ENCODE peak calls at places on chromosomes 2 and 18, in ten cellular contexts. One of them, this sample, is unnamed.

GRCh38 chr2:234670804-234671203 is 173.9 kb upstream of the ARL4C start:
- DNase-seq in head of caudate nucleus: no peak
- DNase-seq in heart right ventricle: no peak
- DNase-seq in left kidney: no peak
- DNase-seq in GM04504: no peak
- DNase-seq in Ammon's horn: no peak
- DNase-seq in fibroblast of villous mesenchyme: no peak
- DNase-seq in stimulated activated CD4-positive, alpha-beta T cell treated with anti-CD3 and anti-CD28 coated beads, Interleukin-4, amount 100 ng/mL, for 4 hours: no peak
- DNase-seq in CD4-positive, CD25-positive, alpha-beta regulatory T cell: no peak
- DNase-seq in astrocyte of the spinal cord: no peak
- DNase-seq in this sample: no peak

GRCh38 chr2:187003038-187003543 is 154.1 kb upstream of the ZSWIM2 start:
- DNase-seq in fibroblast of villous mesenchyme: peak
- DNase-seq in head of caudate nucleus: no peak
- DNase-seq in astrocyte of the spinal cord: no peak
- DNase-seq in GM04504: no peak
- DNase-seq in heart right ventricle: no peak
- DNase-seq in Ammon's horn: no peak
- DNase-seq in CD4-positive, CD25-positive, alpha-beta regulatory T cell: no peak
- DNase-seq in left kidney: peak
- DNase-seq in stimulated activated CD4-positive, alpha-beta T cell treated with anti-CD3 and anti-CD28 coated beads, Interleukin-4, amount 100 ng/mL, for 4 hours: no peak
- DNase-seq in this sample: no peak

GRCh38 chr2:168748461-168748860 is 54.0 kb upstream of the NOSTRIN start:
- DNase-seq in fibroblast of villous mesenchyme: no peak
- DNase-seq in head of caudate nucleus: no peak
- DNase-seq in heart right ventricle: no peak
- DNase-seq in CD4-positive, CD25-positive, alpha-beta regulatory T cell: no peak
- DNase-seq in Ammon's horn: no peak
- DNase-seq in GM04504: no peak
- DNase-seq in astrocyte of the spinal cord: no peak
- DNase-seq in left kidney: no peak
- DNase-seq in stimulated activated CD4-positive, alpha-beta T cell treated with anti-CD3 and anti-CD28 coated beads, Interleukin-4, amount 100 ng/mL, for 4 hours: no peak
- DNase-seq in this sample: no peak

GRCh38 chr18:11502368-11502767 is 107.0 kb upstream of the SLC35G4 start:
- DNase-seq in stimulated activated CD4-positive, alpha-beta T cell treated with anti-CD3 and anti-CD28 coated beads, Interleukin-4, amount 100 ng/mL, for 4 hours: no peak
- DNase-seq in Ammon's horn: no peak
- DNase-seq in GM04504: no peak
- DNase-seq in CD4-positive, CD25-positive, alpha-beta regulatory T cell: no peak
- DNase-seq in astrocyte of the spinal cord: peak
- DNase-seq in fibroblast of villous mesenchyme: no peak
- DNase-seq in head of caudate nucleus: no peak
- DNase-seq in heart right ventricle: no peak
- DNase-seq in left kidney: no peak
- DNase-seq in this sample: no peak

GRCh38 chr2:132489150-132489549 is 72.5 kb downstream of the GPR39 start:
- DNase-seq in Ammon's horn: peak
- DNase-seq in heart right ventricle: peak
- DNase-seq in stimulated activated CD4-positive, alpha-beta T cell treated with anti-CD3 and anti-CD28 coated beads, Interleukin-4, amount 100 ng/mL, for 4 hours: no peak
- DNase-seq in CD4-positive, CD25-positive, alpha-beta regulatory T cell: no peak
- DNase-seq in head of caudate nucleus: peak
- DNase-seq in GM04504: no peak
- DNase-seq in left kidney: peak
- DNase-seq in fibroblast of villous mesenchyme: peak
- DNase-seq in astrocyte of the spinal cord: peak
- DNase-seq in this sample: peak

GRCh38 chr2:12816379-12817306 is 99.9 kb downstream of the TRIB2 start:
- DNase-seq in Ammon's horn: no peak
- DNase-seq in left kidney: no peak
- DNase-seq in astrocyte of the spinal cord: peak
- DNase-seq in stimulated activated CD4-positive, alpha-beta T cell treated with anti-CD3 and anti-CD28 coated beads, Interleukin-4, amount 100 ng/mL, for 4 hours: no peak
- DNase-seq in head of caudate nucleus: no peak
- DNase-seq in heart right ventricle: no peak
- DNase-seq in CD4-positive, CD25-positive, alpha-beta regulatory T cell: no peak
- DNase-seq in fibroblast of villous mesenchyme: peak
- DNase-seq in GM04504: no peak
- DNase-seq in this sample: no peak

GRCh38 chr2:45494275-45494977 is 116.6 kb downstream of the SRBD1 start:
- DNase-seq in Ammon's horn: peak
- DNase-seq in heart right ventricle: no peak
- DNase-seq in left kidney: peak
- DNase-seq in fibroblast of villous mesenchyme: peak
- DNase-seq in astrocyte of the spinal cord: peak
- DNase-seq in CD4-positive, CD25-positive, alpha-beta regulatory T cell: no peak
- DNase-seq in stimulated activated CD4-positive, alpha-beta T cell treated with anti-CD3 and anti-CD28 coated beads, Interleukin-4, amount 100 ng/mL, for 4 hours: no peak
- DNase-seq in head of caudate nucleus: no peak
- DNase-seq in GM04504: peak
- DNase-seq in this sample: no peak

GRCh38 chr18:10259934-10260333 is 194.5 kb upstream of the APCDD1 start:
- DNase-seq in head of caudate nucleus: no peak
- DNase-seq in left kidney: no peak
- DNase-seq in heart right ventricle: no peak
- DNase-seq in CD4-positive, CD25-positive, alpha-beta regulatory T cell: no peak
- DNase-seq in GM04504: no peak
- DNase-seq in Ammon's horn: no peak
- DNase-seq in fibroblast of villous mesenchyme: no peak
- DNase-seq in stimulated activated CD4-positive, alpha-beta T cell treated with anti-CD3 and anti-CD28 coated beads, Interleukin-4, amount 100 ng/mL, for 4 hours: no peak
- DNase-seq in astrocyte of the spinal cord: peak
- DNase-seq in this sample: no peak

GRCh38 chr2:220046507-220046906 is 419.1 kb downstream of the SLC4A3 start:
- DNase-seq in astrocyte of the spinal cord: no peak
- DNase-seq in fibroblast of villous mesenchyme: peak
- DNase-seq in GM04504: no peak
- DNase-seq in heart right ventricle: no peak
- DNase-seq in CD4-positive, CD25-positive, alpha-beta regulatory T cell: no peak
- DNase-seq in Ammon's horn: no peak
- DNase-seq in left kidney: no peak
- DNase-seq in head of caudate nucleus: no peak
- DNase-seq in stimulated activated CD4-positive, alpha-beta T cell treated with anti-CD3 and anti-CD28 coated beads, Interleukin-4, amount 100 ng/mL, for 4 hours: no peak
- DNase-seq in this sample: no peak

GRCh38 chr2:113324684-113325160 is 46.0 kb upstream of the PAX8 start:
- DNase-seq in CD4-positive, CD25-positive, alpha-beta regulatory T cell: no peak
- DNase-seq in fibroblast of villous mesenchyme: peak
- DNase-seq in astrocyte of the spinal cord: peak
- DNase-seq in head of caudate nucleus: peak
- DNase-seq in heart right ventricle: peak
- DNase-seq in stimulated activated CD4-positive, alpha-beta T cell treated with anti-CD3 and anti-CD28 coated beads, Interleukin-4, amount 100 ng/mL, for 4 hours: peak
- DNase-seq in GM04504: no peak
- DNase-seq in Ammon's horn: peak
- DNase-seq in left kidney: peak
- DNase-seq in this sample: peak

GRCh38 chr2:185035906-185036305 is 437.6 kb downstream of the ZNF804A start:
- DNase-seq in stimulated activated CD4-positive, alpha-beta T cell treated with anti-CD3 and anti-CD28 coated beads, Interleukin-4, amount 100 ng/mL, for 4 hours: no peak
- DNase-seq in astrocyte of the spinal cord: no peak
- DNase-seq in Ammon's horn: no peak
- DNase-seq in CD4-positive, CD25-positive, alpha-beta regulatory T cell: no peak
- DNase-seq in fibroblast of villous mesenchyme: no peak
- DNase-seq in left kidney: no peak
- DNase-seq in heart right ventricle: no peak
- DNase-seq in head of caudate nucleus: no peak
- DNase-seq in GM04504: no peak
- DNase-seq in this sample: no peak

GRCh38 chr2:114192362-114192761 is 250.1 kb upstream of the DPP10 start:
- DNase-seq in left kidney: no peak
- DNase-seq in Ammon's horn: no peak
- DNase-seq in head of caudate nucleus: no peak
- DNase-seq in stimulated activated CD4-positive, alpha-beta T cell treated with anti-CD3 and anti-CD28 coated beads, Interleukin-4, amount 100 ng/mL, for 4 hours: no peak
- DNase-seq in fibroblast of villous mesenchyme: no peak
- DNase-seq in CD4-positive, CD25-positive, alpha-beta regulatory T cell: no peak
- DNase-seq in GM04504: no peak
- DNase-seq in heart right ventricle: no peak
- DNase-seq in astrocyte of the spinal cord: no peak
- DNase-seq in this sample: no peak

GRCh38 chr2:99488999-99489757 is 639 bp downstream of the REV1 start:
- DNase-seq in GM04504: no peak
- DNase-seq in left kidney: peak
- DNase-seq in CD4-positive, CD25-positive, alpha-beta regulatory T cell: peak
- DNase-seq in stimulated activated CD4-positive, alpha-beta T cell treated with anti-CD3 and anti-CD28 coated beads, Interleukin-4, amount 100 ng/mL, for 4 hours: peak
- DNase-seq in heart right ventricle: peak
- DNase-seq in fibroblast of villous mesenchyme: peak
- DNase-seq in head of caudate nucleus: peak
- DNase-seq in astrocyte of the spinal cord: peak
- DNase-seq in Ammon's horn: peak
- DNase-seq in this sample: peak

GRCh38 chr2:25453199-25453903 is 111.6 kb upstream of the DNMT3A start:
- DNase-seq in GM04504: no peak
- DNase-seq in astrocyte of the spinal cord: peak
- DNase-seq in CD4-positive, CD25-positive, alpha-beta regulatory T cell: no peak
- DNase-seq in stimulated activated CD4-positive, alpha-beta T cell treated with anti-CD3 and anti-CD28 coated beads, Interleukin-4, amount 100 ng/mL, for 4 hours: peak
- DNase-seq in fibroblast of villous mesenchyme: no peak
- DNase-seq in left kidney: no peak
- DNase-seq in head of caudate nucleus: no peak
- DNase-seq in heart right ventricle: no peak
- DNase-seq in Ammon's horn: no peak
- DNase-seq in this sample: no peak

GRCh38 chr2:85604568-85605339 is 2.3 kb upstream of the TMEM150A start:
- DNase-seq in CD4-positive, CD25-positive, alpha-beta regulatory T cell: no peak
- DNase-seq in left kidney: no peak
- DNase-seq in GM04504: no peak
- DNase-seq in stimulated activated CD4-positive, alpha-beta T cell treated with anti-CD3 and anti-CD28 coated beads, Interleukin-4, amount 100 ng/mL, for 4 hours: no peak
- DNase-seq in heart right ventricle: no peak
- DNase-seq in Ammon's horn: no peak
- DNase-seq in fibroblast of villous mesenchyme: peak
- DNase-seq in astrocyte of the spinal cord: peak
- DNase-seq in head of caudate nucleus: no peak
- DNase-seq in this sample: no peak